ENCODE peak calls at places on chromosome 6, in ten cellular contexts. A, B, E, F, C, Z, N, H, X and Q are unnamed samples.

GRCh38 chr6:146700078-146700686 is 101.4 kb downstream of the ADGB start:
- DNase-seq in E (peak; percentile 73), F (peak; percentile 44), Z (peak; percentile 77), N (peak; percentile 69), A (peak; percentile 11), B (peak; percentile 16), C (peak; percentile 86), H (peak; percentile 88), X (peak; percentile 51), Q (peak; percentile 84)

GRCh38 chr6:109082178-109082577 is 12.5 kb downstream of the SESN1 start:
- DNase-seq in F (no peak), A (no peak), C (no peak), N (no peak), E (no peak), Z (no peak), X (no peak), H (no peak), B (no peak), Q (peak; percentile 33)

GRCh38 chr6:46949662-46950280 is 28.0 kb upstream of the ADGRF5 start:
- DNase-seq in B (no peak), C (no peak), A (no peak), N (peak; percentile 17), H (no peak), E (no peak), X (no peak), F (no peak), Z (no peak), Q (no peak)

GRCh38 chr6:147382945-147383554 is 125.4 kb upstream of the SAMD5 start:
- DNase-seq in B (no peak), E (no peak), F (no peak), C (no peak), A (no peak), H (no peak), Z (peak; percentile 30), X (peak; percentile 11), N (peak; percentile 21), Q (peak; percentile 40)

GRCh38 chr6:144334150-144334708 is 49.1 kb downstream of the UTRN start:
- DNase-seq in H (no peak), E (peak; percentile 56), F (no peak), Z (no peak), X (no peak), C (no peak), N (no peak), A (no peak), B (peak; percentile 53), Q (peak; percentile 95)

GRCh38 chr6:52161689-52162438 is 24.3 kb upstream of the IL17A start:
- DNase-seq in N (no peak), Z (no peak), A (no peak), F (peak; percentile 47), B (no peak), X (no peak), H (no peak), C (no peak), E (no peak), Q (no peak)

GRCh38 chr6:146985111-146985510 is 219.1 kb upstream of the STXBP5 start:
- DNase-seq in B (no peak), C (no peak), Z (no peak), F (no peak), A (peak; percentile 23), N (peak; percentile 57), H (no peak), X (peak; percentile 74), E (no peak), Q (no peak)

GRCh38 chr6:128368213-128369000 is 152.0 kb downstream of the PTPRK start:
- DNase-seq in N (peak; percentile 10), C (no peak), A (no peak), F (no peak), B (no peak), Z (no peak), E (no peak), X (no peak), H (no peak), Q (no peak)

GRCh38 chr6:155530219-155530834 is 74.7 kb upstream of the NOX3 start:
- DNase-seq in Z (peak; percentile 32), X (peak; percentile 26), E (peak; percentile 22), C (no peak), H (peak; percentile 56), B (peak; percentile 26), F (peak; percentile 11), A (no peak), N (peak; percentile 41), Q (peak; percentile 40)

GRCh38 chr6:18585032-18585573 is 198.0 kb downstream of the RNF144B start:
- DNase-seq in X (peak; percentile 90), Z (peak; percentile 26), B (no peak), C (no peak), N (peak; percentile 12), H (peak; percentile 6), A (peak; percentile 24), F (no peak), E (no peak), Q (no peak)

GRCh38 chr6:143258945-143259344 is 191.6 kb downstream of the ADAT2 start:
- DNase-seq in X (no peak), H (no peak), Z (no peak), F (no peak), C (no peak), N (no peak), E (no peak), B (no peak), A (no peak), Q (peak; percentile 28)

GRCh38 chr6:80161438-80161837 is 55.0 kb downstream of the BCKDHB start:
- DNase-seq in X (no peak), E (no peak), C (no peak), H (no peak), A (no peak), N (no peak), Z (no peak), B (no peak), F (no peak), Q (no peak)

GRCh38 chr6:140398076-140398475 is 1023.6 kb upstream of the CITED2 start:
- DNase-seq in F (no peak), H (no peak), E (no peak), A (no peak), N (no peak), X (no peak), C (no peak), Z (no peak), B (no peak), Q (no peak)

GRCh38 chr6:150256618-150257272 is 112.1 kb upstream of the IYD start:
- DNase-seq in N (no peak), H (no peak), C (no peak), E (no peak), Z (no peak), A (no peak), F (no peak), B (no peak), X (no peak), Q (no peak)

GRCh38 chr6:148349466-148349865 is 6.8 kb downstream of the SASH1 start:
- DNase-seq in Z (no peak), A (peak; percentile 65), H (no peak), N (no peak), E (no peak), X (no peak), B (no peak), F (no peak), C (no peak), Q (no peak)

GRCh38 chr6:147759088-147759487 is 250.6 kb downstream of the SAMD5 start:
- DNase-seq in N (no peak), X (no peak), A (no peak), E (no peak), C (no peak), H (no peak), B (no peak), F (no peak), Z (peak; percentile 12), Q (no peak)

GRCh38 chr6:2109796-2110195 is 135.6 kb downstream of the GMDS start:
- DNase-seq in C (no peak), E (no peak), A (no peak), B (no peak), N (no peak), Z (no peak), F (no peak), H (no peak), X (no peak), Q (no peak)

GRCh38 chr6:17156112-17156921 is 54.5 kb downstream of the STMND1 start:
- DNase-seq in A (no peak), X (peak; percentile 36), N (peak; percentile 80), F (peak; percentile 58), B (peak; percentile 26), H (peak; percentile 93), Z (peak; percentile 63), C (peak; percentile 57), E (peak; percentile 27), Q (peak; percentile 49)

GRCh38 chr6:45586216-45587171 is 208.8 kb upstream of the SUPT3H start:
- DNase-seq in H (no peak), X (peak; percentile 79), C (no peak), A (no peak), N (no peak), F (peak; percentile 36), B (no peak), E (no peak), Z (no peak), Q (no peak)

GRCh38 chr6:42834056-42834455 is 45.4 kb upstream of the RPL7L1 start:
- DNase-seq in X (no peak), Z (no peak), C (no peak), A (no peak), H (no peak), F (no peak), E (no peak), B (no peak), N (no peak), Q (no peak)

GRCh38 chr6:149935246-149935645 is 6.6 kb upstream of the ULBP2 start:
- DNase-seq in C (no peak), E (no peak), F (no peak), N (no peak), X (no peak), A (no peak), B (no peak), Z (no peak), H (no peak), Q (no peak)

GRCh38 chr6:163137504-163137903 is 277.0 kb upstream of the QKI start:
- DNase-seq in X (no peak), B (no peak), C (no peak), A (no peak), Z (no peak), N (no peak), H (peak; percentile 46), F (no peak), E (no peak), Q (no peak)

GRCh38 chr6:74369556-74369993 is 673.6 kb downstream of the CD109 start:
- DNase-seq in N (no peak), E (no peak), B (no peak), A (no peak), Z (no peak), H (no peak), X (no peak), C (no peak), F (no peak), Q (no peak)

GRCh38 chr6:77876300-77876699 is 223.5 kb downstream of the MEI4 start:
- DNase-seq in X (no peak), E (no peak), Z (no peak), A (no peak), N (no peak), B (no peak), F (no peak), H (no peak), C (no peak), Q (no peak)